ENCODE peak calls at places on chromosomes 4 and X, in four cellular contexts. A is PC-3, F is body of pancreas, Q is stomach. S is an unnamed sample. For H3K27me3 and H3K36me3, the result is how much of the 10 kb centered on the place peaks cover.

GRCh38 chr4:48943387-48943786 is 36.8 kb upstream of the OCIAD2 start:
- DNase-seq in F (no peak), A (peak), Q (no peak), S (peak)

GRCh38 chr4:153344131-153345010 is at the start of gene MND1:
- DNase-seq in Q (peak), A (peak), F (peak), S (peak)

GRCh38 chr4:109266236-109266635 is 36.2 kb downstream of the COL25A1 start:
- DNase-seq in Q (no peak), F (no peak), A (no peak), S (no peak)

GRCh38 chr4:132955146-132955545 is 193.9 kb upstream of the PCDH10 start:
- DNase-seq in F (no peak), A (no peak), Q (no peak), S (no peak)

GRCh38 chr4:148849581-148849980 is 407.4 kb upstream of the NR3C2 start:
- DNase-seq in A (no peak), F (peak), Q (no peak), S (no peak)

GRCh38 chrX:83829874-83830273 is 31.1 kb upstream of the CYLC1 start:
- DNase-seq in A (no peak), F (no peak), Q (no peak), S (no peak)

GRCh38 chr4:44150091-44150576 is 298.5 kb downstream of the KCTD8 start:
- DNase-seq in F (no peak), A (peak), Q (no peak), S (no peak)

GRCh38 chrX:64206556-64207162 is 1.2 kb upstream of the AMER1 start:
- DNase-seq in A (no peak), F (peak), Q (no peak), S (no peak)

GRCh38 chr4:26619784-26620183 is 35.9 kb downstream of the TBC1D19 start:
- DNase-seq in F (no peak), A (peak), Q (no peak), S (no peak)

GRCh38 chrX:97984641-97985040 is 1100.9 kb downstream of the RPA4 start:
- DNase-seq in A (peak), F (no peak), Q (no peak), S (no peak)
- H3K27me3 ChIP-seq in A (under half), F (under half), Q (under half), S (under half)

GRCh38 chr4:40124690-40125089 is 68.0 kb downstream of the N4BP2 start:
- DNase-seq in F (no peak), Q (no peak), A (no peak), S (peak)
- H3K36me3 ChIP-seq in F (under half), Q (under half), A (under half), S (under half)

GRCh38 chr4:8140915-8141314 is 17.7 kb downstream of the ABLIM2 start:
- DNase-seq in Q (no peak), F (no peak), A (no peak), S (no peak)
- H3K27me3 ChIP-seq in Q (under half), F (under half), A (under half), S (under half)

DNA sequence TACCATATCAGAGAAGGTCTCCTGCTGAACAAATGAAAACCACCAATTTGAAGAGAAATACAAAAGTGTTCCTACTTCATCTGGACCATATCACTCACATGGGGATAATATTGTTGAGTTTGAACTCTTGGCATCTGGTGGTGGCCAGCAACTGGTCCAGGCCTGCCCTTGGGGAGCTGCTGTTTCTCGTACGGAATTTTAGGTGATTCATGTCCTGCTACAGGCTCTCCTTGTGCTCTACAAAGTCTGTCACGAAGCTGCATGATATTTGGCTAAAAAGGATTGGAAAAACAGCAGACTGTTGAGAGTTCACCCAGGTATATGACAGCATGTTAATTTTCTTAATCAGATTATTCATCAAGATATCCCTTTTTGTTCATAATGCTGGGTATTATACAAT is 42.2 kb downstream of the SEC31A start:
- DNase-seq in Q (no peak), A (no peak), F (no peak), S (no peak)
- H3K36me3 ChIP-seq in Q (half or more), A (under half), F (half or more), S (under half)

S was measured in small intestine.